ENCODE peak calls at places on chromosomes 1 and 21, in nine cellular contexts. W is T-cell; Q is GF-D8; X is HT-29; Y is NCI-H345; O is CD4-positive, CD25-positive, alpha-beta regulatory T cell; N is cerebellum; H is NCI-H1105; B is EL. E is an unnamed sample.

GRCh38 chr1:96579639-96580038 is 141.9 kb upstream of the PTBP2 start:
- DNase-seq in W (no peak), Y (no peak), H (no peak), Q (no peak), X (no peak), N (no peak), O (no peak), B (no peak), E (no peak)

GRCh38 chr21:39098696-39099111 is 84.5 kb downstream of the PSMG1 start:
- DNase-seq in O (no peak), W (no peak), B (no peak), Q (no peak), H (no peak), Y (no peak), X (no peak), N (no peak), E (no peak)

GRCh38 chr1:172906778-172907592 is 143.8 kb downstream of the TNFSF18 start:
- DNase-seq in W (peak), H (no peak), Y (no peak), Q (peak), X (peak), N (no peak), B (peak), O (no peak), E (peak)

GRCh38 chr1:243513726-243514491 is 258.1 kb downstream of the SDCCAG8 start:
- DNase-seq in Q (no peak), O (no peak), N (no peak), H (no peak), Y (no peak), X (peak), B (peak), W (no peak), E (no peak)

GRCh38 chr1:17717595-17717994 is 37.5 kb upstream of the ACTL8 start:
- DNase-seq in Q (no peak), B (no peak), W (no peak), O (no peak), X (no peak), N (no peak), Y (peak), H (no peak), E (no peak)

GRCh38 chr1:95953005-95953404 is 719.0 kb downstream of the RWDD3 start:
- DNase-seq in N (peak), H (no peak), B (peak), W (no peak), Y (peak), O (no peak), Q (no peak), X (peak), E (peak)

GRCh38 chr1:50967416-50968020 is 2.5 kb upstream of the CDKN2C start:
- DNase-seq in W (no peak), H (no peak), N (no peak), Y (no peak), Q (no peak), B (peak), O (no peak), X (peak), E (no peak)

GRCh38 chr1:9720785-9721605 is 69.5 kb downstream of the PIK3CD start:
- DNase-seq in Y (no peak), X (peak), W (no peak), H (no peak), O (no peak), Q (no peak), B (no peak), N (no peak), E (no peak)

GRCh38 chr1:245971711-245972085 is 535.4 kb downstream of the SMYD3 start:
- DNase-seq in Q (no peak), N (no peak), O (no peak), B (peak), X (no peak), W (no peak), Y (no peak), H (no peak), E (no peak)

GRCh38 chr1:173020138-173020742 is 30.5 kb downstream of the TNFSF18 start:
- DNase-seq in N (no peak), B (no peak), Q (no peak), H (no peak), W (no peak), Y (no peak), X (no peak), O (no peak), E (no peak)

GRCh38 chr21:46145159-46145839 is 10.1 kb downstream of the FTCD start:
- DNase-seq in W (no peak), H (no peak), N (no peak), X (no peak), B (no peak), Q (no peak), Y (no peak), O (no peak), E (no peak)

GRCh38 chr1:39255212-39255611 is 50.7 kb downstream of the MACF1 start:
- DNase-seq in Q (no peak), B (peak), N (no peak), H (no peak), Y (no peak), W (no peak), O (no peak), X (no peak), E (no peak)

GRCh38 chr1:201954263-201955008 is 867 bp upstream of the TIMM17A start:
- DNase-seq in O (no peak), X (no peak), W (no peak), B (no peak), N (no peak), H (no peak), Y (no peak), Q (no peak), E (peak)

GRCh38 chr1:181251713-181252075 is 163.2 kb downstream of the IER5 start:
- DNase-seq in N (no peak), X (no peak), W (no peak), H (no peak), Q (no peak), O (no peak), B (no peak), Y (peak), E (no peak)

E was measured in endodermal cell.